ENCODE peak calls at places on chromosomes 3 and 15, in nine cellular contexts. Q is globus pallidus; K is glutamatergic neuron; M is uterus; U is psoas muscle; Z is posterior vena cava; X is AG10803; H is T-helper 9 cell; V is stimulated activated CD4-positive, alpha-beta T cell treated with anti-CD3 and anti-CD28 coated beads, Interleukin-2, amount 100 ng/mL, for 48 hours. B is an unnamed sample.

GRCh38 chr3:143277531-143277930 is 158.0 kb downstream of the CHST2 start:
- DNase-seq in Q (no peak), K (no peak), M (no peak), U (no peak), Z (no peak), X (no peak), H (no peak), V (no peak), B (no peak)

GRCh38 chr3:51384145-51384729 is 854 bp upstream of the MANF start:
- DNase-seq in Q (no peak), K (peak), M (peak), U (no peak), Z (peak), X (peak), H (no peak), V (no peak), B (peak)

GRCh38 chr3:118550556-118550955 is 484.1 kb downstream of the IGSF11 start:
- DNase-seq in Q (no peak), K (no peak), M (no peak), U (no peak), Z (no peak), X (no peak), H (no peak), V (no peak), B (no peak)

GRCh38 chr3:77071806-77072205 is 31.9 kb downstream of the ROBO2 start:
- DNase-seq in Q (no peak), K (no peak), M (no peak), U (no peak), Z (no peak), X (no peak), H (no peak), V (no peak), B (peak)

GRCh38 chr3:169091196-169091595 is 572.3 kb downstream of the MECOM start:
- DNase-seq in Q (no peak), K (no peak), M (no peak), U (no peak), Z (no peak), X (peak), H (no peak), V (no peak), B (no peak)

GRCh38 chr15:40353697-40354096 is 2.9 kb downstream of the PHGR1 start:
- DNase-seq in Q (no peak), K (no peak), M (no peak), U (peak), Z (no peak), X (no peak), H (no peak), V (no peak), B (peak)

GRCh38 chr3:143822374-143822773 is 25.9 kb downstream of the SLC9A9 start:
- DNase-seq in Q (no peak), K (peak), M (no peak), U (no peak), Z (no peak), X (no peak), H (no peak), V (no peak), B (peak)

GRCh38 chr3:41239587-41239986 is 40.3 kb downstream of the CTNNB1 start:
- DNase-seq in Q (no peak), K (no peak), M (no peak), U (no peak), Z (no peak), X (peak), H (no peak), V (no peak), B (no peak)

GRCh38 chr3:15361494-15362214 is 29.3 kb upstream of the SH3BP5 start:
- DNase-seq in Q (no peak), K (peak), M (peak), U (no peak), Z (no peak), X (peak), H (no peak), V (peak), B (no peak)

GRCh38 chr15:62809106-62809967 is 233.2 kb upstream of the TPM1 start:
- DNase-seq in Q (no peak), K (no peak), M (no peak), U (no peak), Z (no peak), X (peak), H (no peak), V (no peak), B (no peak)

GRCh38 chr3:133237380-133237779 is 162.5 kb upstream of the BFSP2 start:
- DNase-seq in Q (no peak), K (no peak), M (no peak), U (no peak), Z (no peak), X (no peak), H (no peak), V (no peak), B (peak)